ENCODE peak calls at places on chromosomes 5 and 9, in nine cellular contexts. W is CD8-positive, alpha-beta T cell; U is naive B cell; J is CD4-positive, alpha-beta T cell; K is Right ventricle myocardium superior; Q is heart left ventricle; B is EH; L is HFF-Myc; Y is progenitor cell of endocrine pancreas. A is an unnamed sample.

GRCh38 chr9:20208951-20209350 is 413.3 kb downstream of the MLLT3 start:
- DNase-seq in Y (no peak), J (no peak), K (no peak), B (no peak), U (no peak), L (no peak), W (no peak), Q (no peak), A (no peak)

GRCh38 chr5:142904421-142904820 is 134.2 kb downstream of the ARHGAP26 start:
- DNase-seq in J (no peak), K (no peak), L (no peak), W (no peak), Q (no peak), B (no peak), U (no peak), Y (no peak), A (no peak)

GRCh38 chr5:64670277-64670676 is 20.0 kb upstream of the SHISAL2B start:
- DNase-seq in Y (no peak), J (no peak), L (no peak), W (no peak), B (no peak), K (no peak), U (no peak), Q (no peak), A (no peak)

GRCh38 chr9:94881023-94881422 is 154.5 kb downstream of the AOPEP start:
- DNase-seq in U (no peak), W (no peak), J (no peak), L (no peak), Y (no peak), K (no peak), Q (no peak), B (peak), A (no peak)

GRCh38 chr9:4575997-4576396 is 85.7 kb downstream of the SLC1A1 start:
- DNase-seq in J (no peak), L (no peak), Q (no peak), U (no peak), Y (no peak), K (no peak), W (no peak), B (no peak), A (no peak)

GRCh38 chr5:177309351-177310191 is 2.1 kb downstream of the MXD3 start:
- DNase-seq in B (peak), U (peak), J (peak), L (peak), Q (peak), K (peak), Y (peak), W (peak), A (peak)

GRCh38 chr5:72523960-72524582 is 16.9 kb upstream of the ZNF366 start:
- DNase-seq in Y (no peak), Q (no peak), W (no peak), U (peak), J (no peak), B (peak), L (peak), K (no peak), A (no peak)

GRCh38 chr5:149760700-149761187 is 30.6 kb downstream of the PPARGC1B start:
- DNase-seq in Q (no peak), U (no peak), L (no peak), W (no peak), K (no peak), B (peak), Y (no peak), J (no peak), A (peak)

GRCh38 chr5:33631786-33632185 is 191.0 kb downstream of the TARS1 start:
- DNase-seq in Y (no peak), W (no peak), K (no peak), L (no peak), J (no peak), B (no peak), U (no peak), Q (no peak), A (no peak)

GRCh38 chr5:89351232-89351631 is 468.2 kb upstream of the MEF2C start:
- DNase-seq in W (no peak), Y (no peak), U (no peak), L (peak), Q (no peak), B (peak), K (no peak), J (no peak), A (no peak)

GRCh38 chr5:98557921-98558320 is 215.5 kb upstream of the RGMB start:
- DNase-seq in J (no peak), L (no peak), U (no peak), B (peak), W (no peak), Q (no peak), Y (no peak), K (no peak), A (no peak)

GRCh38 chr9:124602632-124603031 is 95.4 kb upstream of the NR5A1 start:
- DNase-seq in U (no peak), J (no peak), W (no peak), B (no peak), Y (no peak), L (no peak), K (no peak), Q (no peak), A (no peak)

GRCh38 chr5:74316064-74316586 is 324.4 kb downstream of the ENC1 start:
- DNase-seq in W (no peak), K (no peak), L (peak), B (peak), U (no peak), Y (no peak), J (no peak), Q (no peak), A (no peak)

GRCh38 chr9:99822596-99823391 is 1.1 kb downstream of the NR4A3 start:
- DNase-seq in K (peak), W (peak), L (no peak), B (peak), Y (no peak), Q (peak), J (peak), U (peak), A (peak)

GRCh38 chr9:13189362-13189761 is 90.1 kb downstream of the MPDZ start:
- DNase-seq in W (no peak), B (no peak), K (no peak), U (no peak), Y (no peak), J (no peak), L (no peak), Q (no peak), A (no peak)

GRCh38 chr9:126397056-126397455 is 70.4 kb downstream of the MVB12B start:
- DNase-seq in L (no peak), Q (no peak), K (no peak), U (peak), J (peak), W (peak), B (no peak), Y (no peak), A (no peak)

GRCh38 chr5:128237000-128237399 is 153.4 kb downstream of the SLC12A2 start:
- DNase-seq in J (no peak), U (no peak), B (no peak), W (no peak), K (no peak), Q (no peak), L (no peak), Y (no peak), A (no peak)

GRCh38 chr5:133147815-133148634 is 96.2 kb downstream of the HSPA4 start:
- DNase-seq in Y (no peak), U (no peak), B (no peak), J (no peak), L (no peak), W (no peak), Q (no peak), K (no peak), A (no peak)

GRCh38 chr9:130877300-130877699 is 19.3 kb downstream of the QRFP start:
- DNase-seq in B (no peak), W (no peak), U (no peak), K (no peak), Y (no peak), L (no peak), J (no peak), Q (no peak), A (no peak)

GRCh38 chr9:10134266-10134665 is 478.5 kb downstream of the PTPRD start:
- DNase-seq in Q (no peak), U (no peak), K (no peak), J (no peak), Y (no peak), L (no peak), B (no peak), W (no peak), A (no peak)

GRCh38 chr5:94884294-94884693 is 265.8 kb downstream of the SLF1 start:
- DNase-seq in W (no peak), U (no peak), J (no peak), Q (no peak), B (no peak), K (no peak), L (no peak), Y (no peak), A (no peak)

GRCh38 chr9:136409557-136410455 is 608 bp downstream of the ENTR1 start:
- DNase-seq in B (peak), Q (no peak), L (no peak), K (no peak), Y (no peak), U (peak), W (peak), J (no peak), A (no peak)

A was measured in left ventricle myocardium inferior.